ENCODE peak calls at places on chromosomes 2 and 18, in four cellular contexts. A, Z, V and K are unnamed samples.

GRCh38 chr2:138502253-138503086 is 900 bp downstream of the SPOPL start:
- DNase-seq in A (peak; percentile 42), Z (no peak), V (no peak), K (no peak)

GRCh38 chr18:49784427-49785185 is 28.7 kb downstream of the ACAA2 start:
- DNase-seq in A (no peak), Z (no peak), V (no peak), K (no peak)

GRCh38 chr2:71174207-71174606 is 43.8 kb downstream of the MPHOSPH10 start:
- DNase-seq in A (no peak), Z (no peak), V (peak; percentile 20), K (no peak)

GRCh38 chr2:190467575-190468083 is 59.5 kb downstream of the MFSD6 start:
- DNase-seq in A (no peak), Z (no peak), V (no peak), K (no peak)

GRCh38 chr18:70355620-70356385 is 67.0 kb downstream of the SOCS6 start:
- DNase-seq in A (no peak), Z (no peak), V (no peak), K (no peak)

GRCh38 chr2:42010743-42011298 is 37.0 kb upstream of the PKDCC start:
- DNase-seq in A (no peak), Z (no peak), V (no peak), K (no peak)

GRCh38 chr2:48227617-48228344 is 302.2 kb upstream of the STON1 start:
- DNase-seq in A (no peak), Z (no peak), V (no peak), K (peak; percentile 50)

GRCh38 chr2:241680827-241681599 is 5.6 kb downstream of the DTYMK start:
- DNase-seq in A (no peak), Z (no peak), V (no peak), K (no peak)

GRCh38 chr2:18684202-18685040 is 95.1 kb upstream of the NT5C1B start:
- DNase-seq in A (no peak), Z (no peak), V (no peak), K (no peak)

GRCh38 chr2:36702781-36703180 is 6.3 kb downstream of the VIT start:
- DNase-seq in A (no peak), Z (no peak), V (peak; percentile 33), K (no peak)

GRCh38 chr2:40371525-40372277 is 80.2 kb downstream of the SLC8A1 start:
- DNase-seq in A (no peak), Z (no peak), V (no peak), K (no peak)

GRCh38 chr18:48921305-48922202 is 29.2 kb downstream of the SMAD7 start:
- DNase-seq in A (no peak), Z (no peak), V (no peak), K (no peak)

GRCh38 chr2:5227062-5227699 is 465.0 kb upstream of the SOX11 start:
- DNase-seq in A (no peak), Z (no peak), V (no peak), K (no peak)

GRCh38 chr2:232375164-232375563 is 3.4 kb upstream of the ALPP start:
- DNase-seq in A (no peak), Z (no peak), V (no peak), K (no peak)

GRCh38 chr18:21593540-21594257 is 6.8 kb downstream of the ESCO1 start:
- DNase-seq in A (peak; percentile 3), Z (no peak), V (no peak), K (no peak)

GRCh38 chr2:191675807-191676667 is 1.9 kb upstream of the NABP1 start:
- DNase-seq in A (no peak), Z (no peak), V (no peak), K (peak; percentile 94)

GRCh38 chr2:39121523-39122063 is 742 bp upstream of the SOS1 start:
- DNase-seq in A (no peak), Z (no peak), V (no peak), K (no peak)

GRCh38 chr2:233059547-233059796 is 670 bp upstream of the INPP5D start:
- DNase-seq in A (peak; percentile 61), Z (peak; percentile 21), V (no peak), K (no peak)

GRCh38 chr2:132593171-132593570 is 76.8 kb downstream of the LYPD1 start:
- DNase-seq in A (no peak), Z (no peak), V (peak; percentile 29), K (no peak)

GRCh38 chr2:218860950-218861381 is 1.4 kb downstream of the WNT6 start:
- DNase-seq in A (peak; percentile 78), Z (peak; percentile 46), V (peak; percentile 80), K (no peak)

GRCh38 chr2:46964835-46965560 is 49.4 kb upstream of the MCFD2 start:
- DNase-seq in A (peak; percentile 35), Z (no peak), V (no peak), K (no peak)

GRCh38 chr2:73089270-73090030 is 17.9 kb upstream of the SFXN5 start:
- DNase-seq in A (peak; percentile 70), Z (no peak), V (no peak), K (no peak)

GRCh38 chr18:77032121-77032758 is 100.3 kb downstream of the MBP start:
- DNase-seq in A (no peak), Z (no peak), V (no peak), K (no peak)

GRCh38 chr2:64328415-64328722 is 125.6 kb upstream of the LGALSL start:
- DNase-seq in A (no peak), Z (no peak), V (no peak), K (peak; percentile 51)

GRCh38 chr18:23871410-23871809 is 143.1 kb upstream of the TTC39C start:
- DNase-seq in A (no peak), Z (no peak), V (no peak), K (peak; percentile 21)

DNA sequence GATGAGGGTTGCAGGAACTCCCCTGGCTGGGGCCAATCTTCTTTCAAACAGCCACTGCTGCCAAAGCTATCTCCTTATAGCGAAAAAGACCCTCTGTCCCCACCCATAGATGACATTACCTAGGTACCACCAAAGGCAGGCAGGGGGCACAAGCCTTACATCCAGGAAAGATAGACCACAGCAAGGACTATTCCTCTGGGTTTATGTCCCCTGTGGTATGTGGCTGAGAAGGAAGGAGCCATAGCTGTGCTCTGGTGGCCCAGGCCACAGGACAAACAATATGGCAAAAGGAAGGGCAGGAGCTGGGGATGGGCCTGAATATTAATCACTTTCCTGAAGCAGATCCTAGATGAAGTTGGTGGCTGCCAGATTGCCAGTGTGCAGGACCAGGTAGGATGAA is 214.5 kb downstream of the TTC32 start:
- DNase-seq in A (no peak), Z (no peak), V (no peak), K (no peak)
- TF ChIP-seq CTCF in A (no peak), Z (no peak), V (no peak), K (no peak)

DNA sequence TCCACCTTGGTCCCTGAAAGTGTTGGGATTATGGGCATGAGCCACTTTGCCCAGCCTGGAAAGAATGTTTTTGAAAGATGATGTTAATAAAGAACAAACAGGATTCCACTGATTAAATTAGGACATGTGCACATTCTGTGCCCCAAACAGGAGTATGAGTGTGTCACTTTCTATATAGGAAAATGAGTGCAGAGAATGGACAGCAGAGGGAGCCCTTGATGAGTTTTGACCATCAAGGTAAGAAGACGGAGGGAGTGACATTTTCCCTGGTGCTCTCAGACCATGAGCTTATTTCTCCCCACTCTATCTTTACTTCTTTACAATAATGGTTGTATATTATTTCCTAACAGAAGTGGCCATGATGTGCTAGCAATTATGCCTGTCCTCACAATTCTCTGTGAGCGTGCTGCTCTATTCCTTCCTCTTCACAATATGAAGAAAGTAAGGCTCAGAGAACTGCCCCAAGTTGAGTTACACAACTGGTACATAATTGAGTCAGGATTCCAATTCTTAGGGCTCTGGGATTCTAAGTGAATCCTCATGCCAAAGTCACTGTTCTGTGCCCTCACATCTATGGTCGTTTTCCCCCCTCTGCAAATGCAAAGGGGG is 20.6 kb downstream of the RPL37A start:
- DNase-seq in A (peak; percentile 82), Z (peak; percentile 52), V (peak; percentile 61), K (no peak)
- TF ChIP-seq SRF in A (no peak), Z (no peak), V (no peak), K (no peak)

GRCh38 chr2:126973745-126974144 is 75.1 kb downstream of the TEX51 start:
- DNase-seq in A (no peak), Z (no peak), V (no peak), K (no peak)

GRCh38 chr2:126976721-126977328 is 78.1 kb downstream of the TEX51 start:
- DNase-seq in A (no peak), Z (no peak), V (no peak), K (no peak)

GRCh38 chr2:126979039-126979438 is 80.3 kb downstream of the TEX51 start:
- DNase-seq in A (no peak), Z (no peak), V (no peak), K (no peak)

GRCh38 chr2:126978333-126978732 is 79.6 kb downstream of the TEX51 start:
- DNase-seq in A (no peak), Z (no peak), V (no peak), K (no peak)

GRCh38 chr2:126975671-126976655 is 77.3 kb downstream of the TEX51 start:
- DNase-seq in A (no peak), Z (no peak), V (no peak), K (no peak)
- TF ChIP-seq BRCA1 in A (no peak), Z (no peak), V (no peak), K (no peak)

GRCh38 chr18:36419913-36420531 is 122.5 kb downstream of the FHOD3 start:
- DNase-seq in A (peak; percentile 5), Z (no peak), V (no peak), K (no peak)
- TF ChIP-seq CTCF in A (no peak), Z (peak; percentile 32), V (peak; percentile 54), K (peak; percentile 19)